ENCODE peak calls at places on chromosomes 1 and 21, in five cellular contexts. One of them, this sample, is unnamed.
A peak's percentile ranks its signal among the peaks of the same experiment; 100 is the strongest.

GRCh38 chr1:234114648-234115307 is 210.3 kb downstream of the SLC35F3 start:
- DNase-seq in pancreas: no peak
- DNase-seq in A549: peak; percentile 52
- DNase-seq in ovary: peak; percentile 20
- DNase-seq in esophagus squamous epithelium: no peak
- DNase-seq in this sample: no peak

GRCh38 chr1:232057217-232057895 is 430.8 kb downstream of the DISC1 start:
- DNase-seq in pancreas: no peak
- DNase-seq in ovary: no peak
- DNase-seq in A549: no peak
- DNase-seq in esophagus squamous epithelium: no peak
- DNase-seq in this sample: no peak

GRCh38 chr1:39854738-39855137 is 28.6 kb downstream of the TRIT1 start:
- DNase-seq in esophagus squamous epithelium: no peak
- DNase-seq in ovary: no peak
- DNase-seq in pancreas: no peak
- DNase-seq in A549: no peak
- DNase-seq in this sample: no peak

GRCh38 chr1:212452323-212453155 is 19.8 kb downstream of the NENF start:
- DNase-seq in esophagus squamous epithelium: no peak
- DNase-seq in A549: no peak
- DNase-seq in pancreas: no peak
- DNase-seq in ovary: peak; percentile 62
- DNase-seq in this sample: peak; percentile 53

GRCh38 chr1:168341576-168341975 is 60.9 kb downstream of the TBX19 start:
- DNase-seq in ovary: no peak
- DNase-seq in pancreas: no peak
- DNase-seq in A549: no peak
- DNase-seq in esophagus squamous epithelium: no peak
- DNase-seq in this sample: no peak

GRCh38 chr1:115158181-115158580 is 68.9 kb upstream of the TSPAN2 start:
- DNase-seq in ovary: peak; percentile 55
- DNase-seq in A549: no peak
- DNase-seq in pancreas: no peak
- DNase-seq in esophagus squamous epithelium: no peak
- DNase-seq in this sample: no peak

GRCh38 chr1:212364985-212365384 is 49.7 kb downstream of the PACC1 start:
- DNase-seq in ovary: no peak
- DNase-seq in pancreas: no peak
- DNase-seq in A549: no peak
- DNase-seq in esophagus squamous epithelium: no peak
- DNase-seq in this sample: no peak

GRCh38 chr1:43634729-43635128 is 15.2 kb upstream of the KDM4A start:
- DNase-seq in pancreas: no peak
- DNase-seq in A549: no peak
- DNase-seq in ovary: no peak
- DNase-seq in esophagus squamous epithelium: no peak
- DNase-seq in this sample: no peak

GRCh38 chr1:233289676-233290075 is 5.8 kb downstream of the PCNX2 start:
- DNase-seq in ovary: no peak
- DNase-seq in A549: no peak
- DNase-seq in pancreas: no peak
- DNase-seq in esophagus squamous epithelium: no peak
- DNase-seq in this sample: no peak

GRCh38 chr1:51139474-51139873 is 37.4 kb downstream of the C1orf185 start:
- DNase-seq in pancreas: no peak
- DNase-seq in ovary: no peak
- DNase-seq in esophagus squamous epithelium: no peak
- DNase-seq in A549: no peak
- DNase-seq in this sample: no peak

GRCh38 chr1:15001317-15001900 is 152.1 kb upstream of the TMEM51 start:
- DNase-seq in A549: no peak
- DNase-seq in pancreas: no peak
- DNase-seq in ovary: no peak
- DNase-seq in esophagus squamous epithelium: no peak
- DNase-seq in this sample: no peak

GRCh38 chr1:67700692-67701410 is 15.8 kb downstream of the GADD45A start:
- DNase-seq in A549: peak; percentile 59
- DNase-seq in pancreas: no peak
- DNase-seq in esophagus squamous epithelium: no peak
- DNase-seq in ovary: no peak
- DNase-seq in this sample: no peak

GRCh38 chr1:225769687-225770086 is 7.9 kb upstream of the SRP9 start:
- DNase-seq in esophagus squamous epithelium: no peak
- DNase-seq in ovary: no peak
- DNase-seq in pancreas: no peak
- DNase-seq in A549: no peak
- DNase-seq in this sample: no peak

GRCh38 chr1:205518616-205519540 is 14.4 kb downstream of the CDK18 start:
- DNase-seq in esophagus squamous epithelium: no peak
- DNase-seq in A549: no peak
- DNase-seq in ovary: no peak
- DNase-seq in pancreas: peak; percentile 50
- DNase-seq in this sample: no peak
- H3K4me1 ChIP-seq in esophagus squamous epithelium: peaks cover 41% of the 10 kb centered on the region
- H3K4me1 ChIP-seq in A549: peaks cover 3% of the 10 kb centered on the region
- H3K4me1 ChIP-seq in ovary: peaks cover 13% of the 10 kb centered on the region
- H3K4me1 ChIP-seq in pancreas: no peaks in the 10 kb centered on the region
- H3K4me1 ChIP-seq in this sample: peaks cover 5% of the 10 kb centered on the region

DNA sequence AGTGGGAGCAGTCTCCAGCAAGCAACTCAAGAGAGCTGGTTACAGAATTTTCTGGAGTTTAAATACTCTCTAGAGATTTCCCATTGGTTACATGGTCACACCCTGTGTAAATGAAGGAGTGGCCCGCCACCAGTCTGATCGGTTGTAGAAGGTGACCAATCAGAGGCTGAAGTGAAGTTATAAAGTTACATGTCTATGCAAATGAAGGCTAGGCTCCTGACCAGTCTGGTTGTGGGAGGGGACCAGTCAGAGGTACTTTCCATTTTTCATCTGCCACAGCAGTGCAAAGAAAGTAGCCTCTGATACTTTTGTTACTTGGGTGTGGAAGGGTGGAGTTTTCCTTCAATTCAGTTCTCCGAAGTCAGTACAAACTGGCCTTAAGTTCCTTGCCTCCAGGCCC is 273.8 kb downstream of the BARHL2 start:
- DNase-seq in A549: no peak
- DNase-seq in pancreas: no peak
- DNase-seq in esophagus squamous epithelium: no peak
- DNase-seq in ovary: no peak
- DNase-seq in this sample: no peak
- H3K4me3 ChIP-seq in A549: no peak overlapping the region
- H3K4me3 ChIP-seq in pancreas: no peak overlapping the region
- H3K4me3 ChIP-seq in esophagus squamous epithelium: no peak overlapping the region
- H3K4me3 ChIP-seq in ovary: no peak overlapping the region
- H3K4me3 ChIP-seq in this sample: no peak overlapping the region

GRCh38 chr1:2272686-2273400 is 44.7 kb downstream of the SKI start:
- DNase-seq in pancreas: peak; percentile 15
- DNase-seq in A549: no peak
- DNase-seq in ovary: no peak
- DNase-seq in esophagus squamous epithelium: no peak
- DNase-seq in this sample: no peak

GRCh38 chr1:2274231-2274967 is 46.3 kb downstream of the SKI start:
- DNase-seq in A549: no peak
- DNase-seq in ovary: no peak
- DNase-seq in pancreas: peak; percentile 20
- DNase-seq in esophagus squamous epithelium: no peak
- DNase-seq in this sample: no peak

GRCh38 chr1:2271841-2272655 is 43.9 kb downstream of the SKI start:
- DNase-seq in pancreas: peak; percentile 9
- DNase-seq in A549: no peak
- DNase-seq in esophagus squamous epithelium: no peak
- DNase-seq in ovary: no peak
- DNase-seq in this sample: no peak

GRCh38 chr1:2274968-2275475 is 46.9 kb downstream of the SKI start:
- DNase-seq in esophagus squamous epithelium: no peak
- DNase-seq in A549: no peak
- DNase-seq in pancreas: peak; percentile 11
- DNase-seq in ovary: no peak
- DNase-seq in this sample: no peak

DNA sequence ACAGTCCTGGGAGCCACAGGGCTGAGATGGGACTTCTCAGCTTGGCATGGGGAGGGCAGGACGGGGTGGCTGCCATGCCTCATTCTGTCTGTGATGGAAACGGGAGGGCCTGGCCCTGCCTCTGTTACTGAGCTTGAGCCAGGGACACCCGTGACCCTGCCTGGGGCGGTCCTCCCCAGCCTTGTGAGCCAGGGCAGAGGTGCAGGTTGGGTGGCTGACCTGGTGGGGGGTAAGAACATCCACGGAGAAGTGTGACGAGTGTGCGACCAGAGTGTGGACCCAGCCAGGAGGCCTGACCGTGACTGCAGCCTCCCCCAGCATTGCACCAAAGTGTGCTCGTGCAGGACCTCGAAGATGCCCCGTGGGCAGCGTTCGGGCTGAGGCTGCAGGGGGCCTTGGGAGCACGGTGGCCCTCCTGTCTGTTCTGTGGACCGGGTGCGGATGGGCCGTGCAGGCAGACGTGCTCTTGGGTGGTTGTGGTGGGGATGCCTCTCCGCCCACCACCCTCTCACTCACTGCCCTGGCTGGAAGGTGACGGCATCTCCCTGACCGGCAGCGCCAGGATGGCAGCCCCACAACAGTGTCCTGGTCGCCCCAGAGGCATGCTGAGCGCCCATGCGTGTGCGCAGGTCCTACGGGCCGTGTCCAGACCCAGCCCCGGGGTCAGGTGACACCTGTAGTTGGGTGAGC is 45.4 kb downstream of the SKI start:
- DNase-seq in esophagus squamous epithelium: no peak
- DNase-seq in ovary: no peak
- DNase-seq in A549: no peak
- DNase-seq in pancreas: peak; percentile 19
- DNase-seq in this sample: no peak
- H3K4me1 ChIP-seq in esophagus squamous epithelium: peaks cover 100% of the 10 kb centered on the region
- H3K4me1 ChIP-seq in ovary: peaks cover 71% of the 10 kb centered on the region
- H3K4me1 ChIP-seq in A549: peaks cover 27% of the 10 kb centered on the region
- H3K4me1 ChIP-seq in pancreas: no peaks in the 10 kb centered on the region
- H3K4me1 ChIP-seq in this sample: peaks cover 95% of the 10 kb centered on the region

GRCh38 chr21:26961704-26962103 is 5.2 kb downstream of the ADAMTS5 start:
- DNase-seq in esophagus squamous epithelium: no peak
- DNase-seq in ovary: peak; percentile 51
- DNase-seq in pancreas: no peak
- DNase-seq in A549: no peak
- DNase-seq in this sample: no peak
- H3K4me3 ChIP-seq in esophagus squamous epithelium: no peak overlapping the region
- H3K4me3 ChIP-seq in ovary: peak overlapping the region; percentile 11
- H3K4me3 ChIP-seq in pancreas: no peak overlapping the region
- H3K4me3 ChIP-seq in A549: no peak overlapping the region
- H3K4me3 ChIP-seq in this sample: no peak overlapping the region

GRCh38 chr1:94909486-94909885 is 17.4 kb downstream of the CNN3 start:
- DNase-seq in ovary: no peak
- DNase-seq in esophagus squamous epithelium: no peak
- DNase-seq in A549: no peak
- DNase-seq in pancreas: no peak
- DNase-seq in this sample: no peak
- H3K4me1 ChIP-seq in ovary: peaks cover 30% of the 10 kb centered on the region
- H3K4me1 ChIP-seq in esophagus squamous epithelium: peaks cover 67% of the 10 kb centered on the region
- H3K4me1 ChIP-seq in A549: peaks cover 5% of the 10 kb centered on the region
- H3K4me1 ChIP-seq in pancreas: no peaks in the 10 kb centered on the region
- H3K4me1 ChIP-seq in this sample: peaks cover 4% of the 10 kb centered on the region

DNA sequence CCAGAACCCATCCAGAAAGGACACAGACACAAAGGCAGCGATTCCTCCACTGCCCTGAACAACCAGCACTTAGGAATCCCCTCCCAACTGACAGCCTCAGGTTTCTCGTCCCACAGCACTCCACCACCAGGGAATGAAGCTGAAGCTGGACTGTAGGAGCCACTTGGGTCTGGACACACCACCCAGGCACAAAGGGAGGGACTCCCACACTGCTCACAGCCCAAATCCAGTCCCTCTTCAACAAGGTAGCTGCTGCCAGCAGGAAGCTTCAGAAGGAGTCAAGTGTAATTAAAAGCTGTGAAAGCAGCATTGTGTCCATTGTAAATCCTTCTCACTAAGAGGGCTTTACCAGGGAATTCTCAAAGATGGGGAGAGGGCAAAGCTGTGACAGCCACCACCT is 29.0 kb downstream of the LMX1A start:
- DNase-seq in esophagus squamous epithelium: no peak
- DNase-seq in A549: no peak
- DNase-seq in pancreas: no peak
- DNase-seq in ovary: no peak
- DNase-seq in this sample: no peak
- H3K4me3 ChIP-seq in esophagus squamous epithelium: no peak overlapping the region
- H3K4me3 ChIP-seq in A549: no peak overlapping the region
- H3K4me3 ChIP-seq in pancreas: no peak overlapping the region
- H3K4me3 ChIP-seq in ovary: no peak overlapping the region
- H3K4me3 ChIP-seq in this sample: no peak overlapping the region

DNA sequence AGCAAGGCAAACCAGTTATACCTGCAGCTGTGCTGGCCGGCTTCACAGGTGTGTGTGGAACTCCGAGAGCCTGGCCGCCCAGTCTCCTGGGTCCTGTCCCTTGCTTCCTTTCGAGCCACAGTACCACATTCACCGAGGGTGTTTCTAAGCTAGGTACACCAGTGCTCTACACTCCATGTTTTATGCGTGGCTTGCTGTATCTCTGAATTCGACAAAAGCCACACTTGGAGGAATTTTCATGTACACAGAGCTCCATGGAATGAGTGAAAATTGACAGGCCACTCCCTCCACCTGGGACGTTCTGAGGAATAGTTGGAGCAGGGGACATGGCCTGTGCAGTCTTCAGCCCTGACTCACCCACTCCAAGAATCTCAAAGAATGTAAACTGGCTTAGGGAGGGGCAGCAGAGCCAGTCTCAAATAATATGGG is 14.0 kb downstream of the ETS2 start:
- DNase-seq in pancreas: no peak
- DNase-seq in ovary: no peak
- DNase-seq in esophagus squamous epithelium: no peak
- DNase-seq in A549: no peak
- DNase-seq in this sample: peak; percentile 63
- H3K4me1 ChIP-seq in pancreas: no peaks in the 10 kb centered on the region
- H3K4me1 ChIP-seq in ovary: peaks cover 2% of the 10 kb centered on the region
- H3K4me1 ChIP-seq in esophagus squamous epithelium: peaks cover 93% of the 10 kb centered on the region
- H3K4me1 ChIP-seq in A549: peaks cover 39% of the 10 kb centered on the region
- H3K4me1 ChIP-seq in this sample: peaks cover 22% of the 10 kb centered on the region

DNA sequence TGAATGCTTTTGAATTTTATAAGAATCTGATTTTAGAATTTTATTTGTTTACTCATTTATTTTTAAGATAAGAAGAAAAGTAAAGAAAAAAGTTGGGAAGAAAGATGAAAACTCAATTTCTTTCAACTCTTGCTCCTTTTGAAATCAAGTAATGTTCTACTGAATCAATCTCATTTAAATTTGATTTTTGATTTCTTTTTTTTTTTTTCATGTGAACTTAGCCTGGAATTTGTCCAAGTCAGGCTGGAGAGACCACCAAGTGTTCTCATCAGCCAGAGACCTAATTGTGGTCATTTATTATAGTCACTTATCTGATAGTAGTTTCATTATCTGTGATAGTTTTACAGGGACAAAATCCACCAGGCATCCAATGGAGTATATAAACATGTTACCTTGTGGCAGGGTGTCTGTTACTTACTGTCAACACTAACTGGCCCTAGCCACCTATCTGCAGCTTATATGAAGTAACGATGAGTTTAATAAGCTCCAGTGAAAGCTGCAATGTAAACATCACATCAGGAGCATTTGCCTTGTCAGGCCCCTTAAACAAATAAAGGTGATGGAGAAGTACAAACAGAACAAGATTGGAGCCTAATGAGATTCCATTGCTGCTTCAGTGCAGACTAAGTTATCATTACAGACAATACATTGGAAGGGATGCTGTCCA is 39.2 kb downstream of the HLX start:
- DNase-seq in pancreas: no peak
- DNase-seq in esophagus squamous epithelium: no peak
- DNase-seq in ovary: no peak
- DNase-seq in A549: no peak
- DNase-seq in this sample: no peak
- H3K4me3 ChIP-seq in pancreas: no peak overlapping the region
- H3K4me3 ChIP-seq in esophagus squamous epithelium: no peak overlapping the region
- H3K4me3 ChIP-seq in ovary: no peak overlapping the region
- H3K4me3 ChIP-seq in A549: no peak overlapping the region
- H3K4me3 ChIP-seq in this sample: no peak overlapping the region